ENCODE peak calls at places on chromosome 11, in six cellular contexts. One of them, this sample, is unnamed.

GRCh38 chr11:60394666-60395343 is 1.5 kb upstream of the MS4A14 start:
- DNase-seq in progenitor cell of endocrine pancreas: no peak
- DNase-seq in pancreas: no peak
- DNase-seq in ovary: no peak
- DNase-seq in colonic mucosa: no peak
- DNase-seq in AG10803: no peak
- DNase-seq in this sample: no peak

GRCh38 chr11:134763030-134763388 is 351.0 kb upstream of the B3GAT1 start:
- DNase-seq in colonic mucosa: no peak
- DNase-seq in pancreas: no peak
- DNase-seq in AG10803: no peak
- DNase-seq in ovary: no peak
- DNase-seq in progenitor cell of endocrine pancreas: no peak
- DNase-seq in this sample: no peak

GRCh38 chr11:115996125-115996807 is 492.1 kb upstream of the CADM1 start:
- DNase-seq in colonic mucosa: no peak
- DNase-seq in pancreas: no peak
- DNase-seq in progenitor cell of endocrine pancreas: no peak
- DNase-seq in AG10803: no peak
- DNase-seq in ovary: no peak
- DNase-seq in this sample: no peak

GRCh38 chr11:10657308-10658271 is 36.0 kb downstream of the IRAG1 start:
- DNase-seq in colonic mucosa: no peak
- DNase-seq in ovary: peak
- DNase-seq in pancreas: no peak
- DNase-seq in progenitor cell of endocrine pancreas: no peak
- DNase-seq in AG10803: peak
- DNase-seq in this sample: no peak

GRCh38 chr11:14306481-14306880 is 52.5 kb downstream of the RRAS2 start:
- DNase-seq in pancreas: no peak
- DNase-seq in colonic mucosa: no peak
- DNase-seq in ovary: no peak
- DNase-seq in progenitor cell of endocrine pancreas: no peak
- DNase-seq in AG10803: no peak
- DNase-seq in this sample: no peak

GRCh38 chr11:126874831-126875230 is 125.7 kb downstream of the KIRREL3 start:
- DNase-seq in progenitor cell of endocrine pancreas: no peak
- DNase-seq in pancreas: no peak
- DNase-seq in colonic mucosa: no peak
- DNase-seq in ovary: no peak
- DNase-seq in AG10803: no peak
- DNase-seq in this sample: no peak

GRCh38 chr11:95884364-95884763 is 39.5 kb downstream of the MTMR2 start:
- DNase-seq in AG10803: peak
- DNase-seq in ovary: no peak
- DNase-seq in colonic mucosa: no peak
- DNase-seq in progenitor cell of endocrine pancreas: no peak
- DNase-seq in pancreas: no peak
- DNase-seq in this sample: no peak

GRCh38 chr11:33652001-33652400 is 48.6 kb downstream of the C11orf91 start:
- DNase-seq in progenitor cell of endocrine pancreas: no peak
- DNase-seq in pancreas: no peak
- DNase-seq in AG10803: peak
- DNase-seq in ovary: no peak
- DNase-seq in colonic mucosa: no peak
- DNase-seq in this sample: no peak

GRCh38 chr11:116879789-116880402 is 42.5 kb upstream of the APOA1 start:
- DNase-seq in colonic mucosa: no peak
- DNase-seq in AG10803: peak
- DNase-seq in ovary: no peak
- DNase-seq in progenitor cell of endocrine pancreas: no peak
- DNase-seq in pancreas: no peak
- DNase-seq in this sample: no peak

GRCh38 chr11:67299471-67300191 is 3.7 kb upstream of the SSH3 start:
- DNase-seq in progenitor cell of endocrine pancreas: no peak
- DNase-seq in pancreas: peak
- DNase-seq in colonic mucosa: no peak
- DNase-seq in ovary: peak
- DNase-seq in AG10803: no peak
- DNase-seq in this sample: no peak

GRCh38 chr11:92401507-92401906 is 176.9 kb downstream of the FAT3 start:
- DNase-seq in progenitor cell of endocrine pancreas: no peak
- DNase-seq in ovary: no peak
- DNase-seq in pancreas: no peak
- DNase-seq in AG10803: no peak
- DNase-seq in colonic mucosa: no peak
- DNase-seq in this sample: no peak

GRCh38 chr11:92397356-92397755 is 172.7 kb downstream of the FAT3 start:
- DNase-seq in progenitor cell of endocrine pancreas: no peak
- DNase-seq in AG10803: no peak
- DNase-seq in colonic mucosa: no peak
- DNase-seq in pancreas: no peak
- DNase-seq in ovary: no peak
- DNase-seq in this sample: no peak

GRCh38 chr11:92396133-92396532 is 171.5 kb downstream of the FAT3 start:
- DNase-seq in colonic mucosa: no peak
- DNase-seq in ovary: no peak
- DNase-seq in pancreas: no peak
- DNase-seq in AG10803: no peak
- DNase-seq in progenitor cell of endocrine pancreas: no peak
- DNase-seq in this sample: no peak

GRCh38 chr11:92399702-92400101 is 175.1 kb downstream of the FAT3 start:
- DNase-seq in colonic mucosa: no peak
- DNase-seq in pancreas: no peak
- DNase-seq in AG10803: no peak
- DNase-seq in progenitor cell of endocrine pancreas: no peak
- DNase-seq in ovary: no peak
- DNase-seq in this sample: no peak
- TF ChIP-seq CTCF in colonic mucosa: no peak
- TF ChIP-seq CTCF in pancreas: no peak
- TF ChIP-seq CTCF in AG10803: no peak
- TF ChIP-seq CTCF in progenitor cell of endocrine pancreas: no peak
- TF ChIP-seq CTCF in ovary: no peak
- TF ChIP-seq CTCF in this sample: no peak

GRCh38 chr11:102551188-102551781 is 20.7 kb upstream of the MMP7 start:
- DNase-seq in AG10803: no peak
- DNase-seq in pancreas: no peak
- DNase-seq in progenitor cell of endocrine pancreas: no peak
- DNase-seq in colonic mucosa: no peak
- DNase-seq in ovary: no peak
- DNase-seq in this sample: no peak
- TF ChIP-seq CTCF in AG10803: no peak
- TF ChIP-seq CTCF in pancreas: no peak
- TF ChIP-seq CTCF in progenitor cell of endocrine pancreas: no peak
- TF ChIP-seq CTCF in colonic mucosa: no peak
- TF ChIP-seq CTCF in ovary: no peak
- TF ChIP-seq CTCF in this sample: no peak

GRCh38 chr11:76694664-76695063 is 24.1 kb upstream of the LRRC32 start:
- DNase-seq in colonic mucosa: no peak
- DNase-seq in AG10803: peak
- DNase-seq in pancreas: no peak
- DNase-seq in progenitor cell of endocrine pancreas: no peak
- DNase-seq in ovary: no peak
- DNase-seq in this sample: no peak

GRCh38 chr11:76696756-76697155 is 26.2 kb upstream of the LRRC32 start:
- DNase-seq in colonic mucosa: no peak
- DNase-seq in AG10803: no peak
- DNase-seq in pancreas: no peak
- DNase-seq in progenitor cell of endocrine pancreas: no peak
- DNase-seq in ovary: no peak
- DNase-seq in this sample: no peak

GRCh38 chr11:76693791-76694190 is 23.2 kb upstream of the LRRC32 start:
- DNase-seq in AG10803: no peak
- DNase-seq in colonic mucosa: no peak
- DNase-seq in ovary: no peak
- DNase-seq in pancreas: no peak
- DNase-seq in progenitor cell of endocrine pancreas: no peak
- DNase-seq in this sample: no peak

GRCh38 chr11:76695767-76696166 is 25.2 kb upstream of the LRRC32 start:
- DNase-seq in pancreas: no peak
- DNase-seq in AG10803: no peak
- DNase-seq in ovary: no peak
- DNase-seq in progenitor cell of endocrine pancreas: no peak
- DNase-seq in colonic mucosa: no peak
- DNase-seq in this sample: no peak

DNA sequence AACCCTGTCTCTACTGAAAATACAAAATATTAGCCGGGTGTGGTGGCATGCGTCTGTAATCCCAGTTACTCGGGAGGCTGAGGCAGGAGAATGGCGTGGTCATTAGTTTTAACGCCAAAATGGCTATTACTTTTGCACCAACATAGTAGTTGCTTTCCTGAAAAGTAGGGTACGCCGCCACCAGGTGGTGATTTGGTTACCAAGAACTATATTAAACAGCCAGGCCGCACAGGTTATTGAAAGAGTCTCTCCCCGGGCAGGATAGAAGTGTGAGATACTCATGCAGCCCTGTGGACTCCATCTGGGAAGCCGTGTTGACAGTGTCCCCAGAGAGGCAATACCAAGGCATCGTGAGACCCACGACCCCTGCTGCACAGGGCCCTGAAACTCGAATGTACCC is 24.6 kb upstream of the LRRC32 start:
- DNase-seq in progenitor cell of endocrine pancreas: no peak
- DNase-seq in pancreas: no peak
- DNase-seq in ovary: no peak
- DNase-seq in colonic mucosa: no peak
- DNase-seq in AG10803: no peak
- DNase-seq in this sample: no peak
- TF ChIP-seq CTCF in progenitor cell of endocrine pancreas: no peak
- TF ChIP-seq CTCF in pancreas: no peak
- TF ChIP-seq CTCF in ovary: no peak
- TF ChIP-seq CTCF in colonic mucosa: no peak
- TF ChIP-seq CTCF in AG10803: no peak
- TF ChIP-seq CTCF in this sample: no peak

DNA sequence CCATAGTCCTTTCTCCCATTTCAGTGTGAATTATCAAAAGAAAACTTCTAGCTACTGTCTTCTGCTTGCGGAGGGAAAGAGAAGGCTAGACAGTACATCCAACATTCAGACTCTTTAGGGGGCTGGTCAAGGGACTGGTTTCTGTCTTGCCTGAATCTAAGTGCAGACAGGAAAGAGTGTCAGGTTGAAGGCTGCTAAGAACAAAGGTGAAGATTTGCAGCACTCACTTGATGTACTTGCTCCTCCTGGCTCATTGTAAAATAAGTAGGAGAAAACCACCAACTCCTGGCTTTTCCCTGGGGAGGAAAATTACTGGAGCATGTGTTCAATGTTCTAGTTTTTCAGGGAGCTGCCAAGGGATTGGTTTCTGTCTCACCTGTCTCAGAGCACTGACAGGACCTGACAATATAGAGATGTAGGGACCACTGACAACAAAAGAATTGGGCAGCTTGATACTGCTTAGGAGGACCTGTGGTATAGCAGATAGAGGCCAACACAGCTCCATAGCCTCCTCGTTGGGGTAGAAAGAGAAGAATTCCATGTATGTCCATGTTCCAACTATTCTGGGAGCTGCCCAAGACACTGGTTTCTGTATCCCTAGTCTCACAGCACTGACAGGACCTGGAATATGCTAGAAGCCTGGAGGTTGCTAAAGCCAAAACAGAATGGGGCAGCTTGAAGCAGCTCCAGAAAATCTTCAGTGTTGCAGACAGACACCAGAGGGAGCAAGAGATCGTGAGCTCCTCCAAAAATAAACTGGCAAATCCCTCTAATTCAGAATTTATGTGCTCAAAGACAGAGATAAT is 39.7 kb upstream of the MMP12 start:
- DNase-seq in ovary: no peak
- DNase-seq in colonic mucosa: peak
- DNase-seq in progenitor cell of endocrine pancreas: no peak
- DNase-seq in pancreas: no peak
- DNase-seq in AG10803: peak
- DNase-seq in this sample: no peak
- TF ChIP-seq CTCF in ovary: no peak
- TF ChIP-seq CTCF in colonic mucosa: peak
- TF ChIP-seq CTCF in progenitor cell of endocrine pancreas: peak
- TF ChIP-seq CTCF in pancreas: peak
- TF ChIP-seq CTCF in AG10803: peak
- TF ChIP-seq CTCF in this sample: no peak

GRCh38 chr11:64268687-64269379 is 15.6 kb downstream of the BAD start:
- DNase-seq in colonic mucosa: peak
- DNase-seq in AG10803: peak
- DNase-seq in progenitor cell of endocrine pancreas: no peak
- DNase-seq in pancreas: no peak
- DNase-seq in ovary: peak
- DNase-seq in this sample: no peak

GRCh38 chr11:64268028-64268686 is 16.3 kb downstream of the BAD start:
- DNase-seq in pancreas: peak
- DNase-seq in ovary: no peak
- DNase-seq in progenitor cell of endocrine pancreas: no peak
- DNase-seq in colonic mucosa: no peak
- DNase-seq in AG10803: no peak
- DNase-seq in this sample: no peak

GRCh38 chr11:64269380-64270234 is 14.9 kb downstream of the BAD start:
- DNase-seq in ovary: peak
- DNase-seq in colonic mucosa: peak
- DNase-seq in AG10803: peak
- DNase-seq in pancreas: peak
- DNase-seq in progenitor cell of endocrine pancreas: peak
- DNase-seq in this sample: peak

GRCh38 chr11:64275031-64275800 is 9.2 kb downstream of the BAD start:
- DNase-seq in colonic mucosa: no peak
- DNase-seq in progenitor cell of endocrine pancreas: no peak
- DNase-seq in pancreas: no peak
- DNase-seq in ovary: no peak
- DNase-seq in AG10803: no peak
- DNase-seq in this sample: no peak

DNA sequence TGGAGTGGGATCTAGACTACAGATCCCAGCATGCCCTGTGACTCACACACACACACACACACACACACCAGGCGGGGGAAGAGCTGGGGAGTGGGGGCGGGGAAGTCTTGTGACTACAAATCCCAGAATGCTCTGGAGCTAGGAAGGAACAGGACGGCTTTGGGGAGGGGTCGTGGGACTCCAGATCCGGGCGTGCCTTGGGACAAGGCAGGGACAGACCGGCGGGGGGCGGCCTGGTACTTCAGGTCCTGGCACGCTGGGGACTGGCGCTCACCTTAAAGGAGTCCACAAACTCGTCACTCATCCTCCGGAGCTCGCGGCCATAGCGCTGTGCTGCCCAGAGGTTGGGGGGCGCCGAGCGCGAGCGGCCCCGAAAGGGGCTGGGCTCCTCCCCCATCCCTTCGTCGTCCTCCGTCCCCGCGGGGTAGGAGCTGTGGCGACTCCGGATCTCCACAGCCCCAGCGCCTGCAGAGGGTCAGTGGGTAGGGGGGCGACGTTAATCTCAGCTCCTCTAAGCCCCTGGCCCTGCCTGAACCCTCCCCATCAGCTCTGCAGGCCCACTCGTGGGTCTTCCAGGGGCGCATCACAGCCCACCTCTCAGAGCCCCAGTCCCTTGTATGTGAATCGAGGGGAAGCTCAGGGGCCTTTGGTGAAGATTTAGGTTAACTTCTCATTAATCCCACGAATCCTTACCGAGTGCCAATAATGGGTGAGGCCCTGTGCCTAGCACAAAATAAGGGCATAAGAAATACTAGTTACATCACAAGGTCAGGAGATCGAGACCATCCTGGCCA is 12.9 kb downstream of the BAD start:
- DNase-seq in AG10803: peak
- DNase-seq in pancreas: peak
- DNase-seq in ovary: peak
- DNase-seq in progenitor cell of endocrine pancreas: peak
- DNase-seq in colonic mucosa: peak
- DNase-seq in this sample: peak
- TF ChIP-seq CTCF in AG10803: no peak
- TF ChIP-seq CTCF in pancreas: no peak
- TF ChIP-seq CTCF in ovary: no peak
- TF ChIP-seq CTCF in progenitor cell of endocrine pancreas: peak
- TF ChIP-seq CTCF in colonic mucosa: no peak
- TF ChIP-seq CTCF in this sample: no peak